ENCODE peak calls at places on chromosomes 4 and X, in nine cellular contexts. R is hypothalamus, B is C1 segment of cervical spinal cord, J is T-helper 2 cell, P is DMS 273 treated with DMSO at 0.1 percent for 48 hours, W is occipital lobe, E is fibroblast of the conjunctiva, N is transverse colon, V is head of caudate nucleus. X is an unnamed sample.

GRCh38 chr4:86453044-86453501 is 93.2 kb upstream of the MAPK10 start:
- DNase-seq in E (peak), R (peak), W (no peak), V (peak), P (no peak), J (no peak), N (no peak), B (no peak), X (no peak)

GRCh38 chr4:8916251-8916913 is 44.7 kb upstream of the HMX1 start:
- DNase-seq in P (no peak), J (no peak), R (no peak), B (no peak), V (no peak), E (no peak), W (no peak), N (no peak), X (no peak)

GRCh38 chr4:10810411-10810810 is 125.8 kb upstream of the CLNK start:
- DNase-seq in P (no peak), N (no peak), W (no peak), B (no peak), E (no peak), R (no peak), J (no peak), V (no peak), X (no peak)

GRCh38 chr4:105994841-105995240 is 99.6 kb downstream of the NPNT start:
- DNase-seq in J (no peak), V (no peak), B (no peak), W (no peak), R (no peak), P (no peak), N (no peak), E (no peak), X (no peak)

GRCh38 chr4:78737020-78737419 is 39.1 kb upstream of the BMP2K start:
- DNase-seq in B (no peak), R (no peak), P (no peak), E (no peak), V (no peak), W (no peak), J (no peak), N (no peak), X (no peak)

GRCh38 chrX:72382199-72382590 is 76.5 kb upstream of the CITED1 start:
- DNase-seq in V (no peak), N (no peak), B (no peak), W (no peak), E (no peak), J (no peak), R (no peak), P (no peak), X (no peak)

GRCh38 chr4:125115476-125115875 is 199.3 kb upstream of the FAT4 start:
- DNase-seq in W (no peak), P (no peak), V (no peak), R (no peak), E (no peak), N (no peak), B (no peak), J (no peak), X (no peak)

GRCh38 chr4:148052448-148052847 is 320.6 kb downstream of the ARHGAP10 start:
- DNase-seq in B (no peak), N (no peak), R (no peak), V (no peak), P (no peak), J (no peak), E (no peak), W (no peak), X (no peak)

GRCh38 chrX:130028196-130028595 is 45.8 kb downstream of the BCORL1 start:
- DNase-seq in R (no peak), N (peak), V (peak), B (no peak), J (peak), W (no peak), P (no peak), E (peak), X (peak)

GRCh38 chr4:137253949-137254348 is 278.3 kb downstream of the PCDH18 start:
- DNase-seq in J (no peak), P (no peak), V (no peak), W (no peak), B (no peak), R (no peak), N (no peak), E (peak), X (no peak)

GRCh38 chr4:86543560-86544312 is 50.4 kb upstream of the PTPN13 start:
- DNase-seq in J (no peak), R (no peak), W (no peak), B (no peak), E (no peak), P (no peak), V (no peak), N (no peak), X (peak)

GRCh38 chr4:183008492-183008891 is 90.6 kb upstream of the WWC2 start:
- DNase-seq in W (no peak), J (no peak), V (no peak), N (no peak), B (no peak), R (no peak), E (no peak), P (no peak), X (no peak)

GRCh38 chrX:119736206-119736764 is 22.1 kb upstream of the SOWAHD start:
- DNase-seq in E (no peak), W (no peak), P (no peak), B (no peak), R (no peak), V (no peak), J (no peak), N (no peak), X (no peak)

GRCh38 chrX:150569155-150569477 is 695 bp downstream of the MTM1 start:
- DNase-seq in R (no peak), E (no peak), J (no peak), N (peak), W (no peak), P (no peak), V (no peak), B (no peak), X (peak)

GRCh38 chr4:10120943-10121567 is 4.5 kb upstream of the WDR1 start:
- DNase-seq in N (no peak), W (no peak), J (no peak), E (no peak), R (no peak), P (no peak), V (no peak), B (no peak), X (no peak)

GRCh38 chrX:54479471-54480122 is 16.4 kb downstream of the FGD1 start:
- DNase-seq in E (no peak), V (no peak), N (no peak), B (no peak), P (peak), J (no peak), R (no peak), W (no peak), X (no peak)

GRCh38 chr4:26613242-26613641 is 29.4 kb downstream of the TBC1D19 start:
- DNase-seq in J (no peak), R (no peak), V (no peak), E (no peak), B (no peak), W (no peak), P (no peak), N (no peak), X (no peak)

GRCh38 chrX:54494970-54495813 is 842 bp downstream of the FGD1 start:
- DNase-seq in P (no peak), N (no peak), E (no peak), V (peak), W (no peak), R (no peak), B (no peak), J (no peak), X (no peak)

GRCh38 chr4:38868055-38868965 is 704 bp downstream of the FAM114A1 start:
- DNase-seq in E (no peak), B (no peak), P (no peak), R (no peak), V (no peak), W (no peak), J (no peak), N (peak), X (no peak)

GRCh38 chr4:145635117-145635516 is 15.9 kb downstream of the MMAA start:
- DNase-seq in J (no peak), W (no peak), E (no peak), N (no peak), B (no peak), V (no peak), P (no peak), R (no peak), X (no peak)

GRCh38 chr4:15882675-15883086 is 55.9 kb downstream of the FGFBP1 start:
- DNase-seq in R (peak), P (no peak), J (no peak), E (peak), W (peak), B (no peak), V (peak), N (peak), X (peak)

GRCh38 chr4:173461170-173461569 is 62.3 kb upstream of the SCRG1 start:
- DNase-seq in E (no peak), N (no peak), W (no peak), J (no peak), B (no peak), R (no peak), P (no peak), V (no peak), X (no peak)

GRCh38 chr4:7058792-7059191 is 9.1 kb downstream of the GRPEL1 start:
- DNase-seq in N (no peak), J (no peak), E (no peak), V (no peak), W (no peak), R (no peak), B (no peak), P (no peak), X (no peak)

GRCh38 chr4:8376361-8377102 is 64.0 kb downstream of the ACOX3 start:
- DNase-seq in R (no peak), V (no peak), N (no peak), B (no peak), W (no peak), E (no peak), P (no peak), J (no peak), X (no peak)

GRCh38 chr4:139715721-139716391 is 50.2 kb downstream of the MGST2 start:
- DNase-seq in P (no peak), N (no peak), E (no peak), V (no peak), J (no peak), W (no peak), R (no peak), B (no peak), X (no peak)

GRCh38 chrX:24879679-24880078 is 136.1 kb downstream of the ARX start:
- DNase-seq in V (no peak), E (no peak), W (no peak), N (no peak), P (no peak), R (no peak), B (no peak), J (no peak), X (no peak)

GRCh38 chr4:41009411-41009810 is 204.9 kb downstream of the APBB2 start:
- DNase-seq in B (no peak), N (no peak), V (no peak), R (no peak), W (no peak), J (no peak), E (no peak), P (no peak), X (peak)

GRCh38 chrX:134623293-134624045 is 34.8 kb downstream of the PLAC1 start:
- DNase-seq in V (no peak), N (no peak), J (no peak), W (no peak), B (no peak), R (no peak), E (no peak), P (no peak), X (no peak)

GRCh38 chr4:104064650-104065577 is 345.1 kb upstream of the TACR3 start:
- DNase-seq in B (peak), J (no peak), W (peak), E (no peak), N (peak), V (peak), R (peak), P (no peak), X (peak)

GRCh38 chr4:177246636-177247584 is 62.8 kb upstream of the NEIL3 start:
- DNase-seq in V (no peak), W (no peak), J (no peak), B (no peak), E (no peak), N (no peak), R (no peak), P (peak), X (no peak)

GRCh38 chr4:149047368-149047767 is 605.2 kb upstream of the NR3C2 start:
- DNase-seq in E (no peak), P (no peak), V (no peak), W (no peak), B (no peak), N (no peak), J (no peak), R (no peak), X (peak)

GRCh38 chrX:130330706-130331105 is 9.0 kb upstream of the SLC25A14 start:
- DNase-seq in N (peak), R (peak), J (no peak), V (peak), P (peak), B (no peak), W (no peak), E (peak), X (peak)

GRCh38 chr4:94036964-94037363 is 170.7 kb upstream of the SMARCAD1 start:
- DNase-seq in R (no peak), W (no peak), V (no peak), P (no peak), N (no peak), E (no peak), J (no peak), B (no peak), X (no peak)

GRCh38 chr4:18847276-18847890 is 825.8 kb upstream of the LCORL start:
- DNase-seq in B (no peak), W (no peak), R (no peak), N (no peak), J (no peak), P (no peak), E (no peak), V (no peak), X (no peak)

GRCh38 chrX:19624754-19625153 is 109.4 kb upstream of the MAP3K15 start:
- DNase-seq in V (no peak), W (no peak), N (no peak), B (no peak), E (no peak), P (no peak), R (no peak), J (no peak), X (no peak)

GRCh38 chrX:34810364-34810763 is 132.2 kb upstream of the FAM47B start:
- DNase-seq in E (no peak), B (no peak), R (no peak), V (no peak), J (no peak), P (no peak), W (no peak), N (no peak), X (peak)

GRCh38 chr4:118034061-118034785 is at the start of gene NDST3:
- DNase-seq in B (no peak), N (peak), R (peak), J (no peak), W (peak), V (peak), E (peak), P (peak), X (peak)